ENCODE peak calls at places on chromosomes 13 and 19, in nine cellular contexts. H is ovary, K is cardiac fibroblast, T is BE2C, B is colonic mucosa, E is bronchial epithelial cell, J is neural progenitor cell, D is left ventricle myocardium inferior, U is astrocyte of the spinal cord. X is an unnamed sample.

GRCh38 chr19:18649371-18650047 is 12.7 kb downstream of the KLHL26 start:
- DNase-seq in E (peak), J (peak), H (peak), B (peak), D (peak), T (peak), U (peak), K (peak), X (no peak)

GRCh38 chr13:28583661-28584091 is 75.3 kb upstream of the POMP start:
- DNase-seq in K (no peak), T (no peak), D (no peak), U (no peak), B (no peak), J (no peak), H (no peak), E (no peak), X (no peak)

GRCh38 chr19:45130888-45131615 is 29.7 kb downstream of the NKPD1 start:
- DNase-seq in E (peak), J (peak), K (no peak), D (no peak), H (no peak), B (no peak), U (peak), T (peak), X (no peak)

GRCh38 chr13:97191615-97192014 is 30.5 kb upstream of the MBNL2 start:
- DNase-seq in E (no peak), D (no peak), B (no peak), U (no peak), K (no peak), H (no peak), J (no peak), T (no peak), X (no peak)

GRCh38 chr19:18385675-18386542 is at the start of gene GDF15:
- DNase-seq in J (peak), K (peak), D (peak), T (peak), H (peak), U (peak), E (peak), B (peak), X (no peak)

GRCh38 chr19:19654441-19654840 is 9.0 kb downstream of the ATP13A1 start:
- DNase-seq in D (no peak), B (no peak), T (no peak), E (no peak), H (no peak), U (no peak), J (no peak), K (no peak), X (no peak)

GRCh38 chr19:53951436-53951835 is 11.3 kb upstream of the CACNG8 start:
- DNase-seq in B (no peak), U (no peak), H (no peak), K (no peak), E (no peak), D (no peak), J (no peak), T (no peak), X (no peak)

GRCh38 chr13:45826741-45827140 is 24.8 kb downstream of the SIAH3 start:
- DNase-seq in E (no peak), K (no peak), D (no peak), T (no peak), H (no peak), B (no peak), U (no peak), J (no peak), X (no peak)

GRCh38 chr13:104773775-104774174 is 1707.6 kb upstream of the SLC10A2 start:
- DNase-seq in K (peak), E (peak), J (peak), B (no peak), T (no peak), D (no peak), U (peak), H (no peak), X (no peak)

GRCh38 chr13:21297452-21297851 is 121.0 kb downstream of the MRPL57 start:
- DNase-seq in H (no peak), E (no peak), U (no peak), D (no peak), J (peak), B (no peak), K (no peak), T (no peak), X (no peak)

GRCh38 chr19:55642153-55643002 is 1.1 kb upstream of the ZNF581 start:
- DNase-seq in K (peak), J (peak), U (no peak), E (no peak), D (no peak), T (peak), B (peak), H (peak), X (no peak)

GRCh38 chr19:55640577-55641375 is at the start of gene ZNF580:
- DNase-seq in T (peak), D (peak), K (peak), E (no peak), U (peak), H (peak), B (peak), J (peak), X (peak)

GRCh38 chr19:55641376-55642152 is 762 bp downstream of the ZNF580 start:
- DNase-seq in K (peak), J (peak), D (no peak), B (peak), E (no peak), H (no peak), T (peak), U (no peak), X (no peak)

GRCh38 chr19:55638864-55639359 is 1.9 kb upstream of the ZNF580 start:
- DNase-seq in D (no peak), E (no peak), K (peak), T (peak), J (peak), U (no peak), B (no peak), H (no peak), X (no peak)

DNA sequence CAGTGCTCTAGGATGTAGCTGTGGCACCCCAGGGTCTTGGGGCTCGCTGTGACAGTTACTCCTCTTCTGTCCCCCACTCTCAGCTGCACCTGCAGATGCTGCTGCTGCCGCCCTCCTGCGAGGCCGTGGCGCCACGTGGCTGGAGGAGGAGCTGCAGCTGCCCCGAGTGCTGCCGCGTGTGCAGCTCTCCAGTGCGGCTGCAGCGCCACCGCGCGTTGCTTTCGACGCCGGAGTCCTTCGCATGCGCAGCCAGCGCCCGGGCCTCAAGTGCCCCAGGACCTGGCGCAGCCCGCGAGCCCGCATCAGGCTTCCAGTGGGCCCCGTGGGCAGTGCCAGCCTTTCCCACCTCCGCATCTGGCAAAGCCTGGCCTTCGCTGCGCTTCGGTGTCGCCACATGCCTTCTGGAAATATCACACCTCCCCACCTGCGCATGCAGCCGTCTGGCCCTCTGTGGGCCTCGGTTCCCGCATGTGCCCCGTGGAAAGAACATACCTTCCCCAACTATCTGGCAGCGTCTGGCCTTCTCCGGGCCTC is 692 bp upstream of the ZNF580 start:
- DNase-seq in D (peak), U (peak), J (peak), H (peak), K (peak), B (peak), E (no peak), T (peak), X (no peak)
- TF ChIP-seq CTCF in D (peak), U (peak), J (peak), H (peak), K (peak), B (no peak), E (peak), T (peak), X (peak)

GRCh38 chr13:54449922-54450321 is 1421.3 kb downstream of the OLFM4 start:
- DNase-seq in K (no peak), T (no peak), B (no peak), U (no peak), J (no peak), H (no peak), E (peak), D (no peak), X (no peak)
- TF ChIP-seq CTCF in K (no peak), T (peak), B (no peak), U (no peak), J (peak), H (no peak), E (no peak), D (no peak), X (peak)

DNA sequence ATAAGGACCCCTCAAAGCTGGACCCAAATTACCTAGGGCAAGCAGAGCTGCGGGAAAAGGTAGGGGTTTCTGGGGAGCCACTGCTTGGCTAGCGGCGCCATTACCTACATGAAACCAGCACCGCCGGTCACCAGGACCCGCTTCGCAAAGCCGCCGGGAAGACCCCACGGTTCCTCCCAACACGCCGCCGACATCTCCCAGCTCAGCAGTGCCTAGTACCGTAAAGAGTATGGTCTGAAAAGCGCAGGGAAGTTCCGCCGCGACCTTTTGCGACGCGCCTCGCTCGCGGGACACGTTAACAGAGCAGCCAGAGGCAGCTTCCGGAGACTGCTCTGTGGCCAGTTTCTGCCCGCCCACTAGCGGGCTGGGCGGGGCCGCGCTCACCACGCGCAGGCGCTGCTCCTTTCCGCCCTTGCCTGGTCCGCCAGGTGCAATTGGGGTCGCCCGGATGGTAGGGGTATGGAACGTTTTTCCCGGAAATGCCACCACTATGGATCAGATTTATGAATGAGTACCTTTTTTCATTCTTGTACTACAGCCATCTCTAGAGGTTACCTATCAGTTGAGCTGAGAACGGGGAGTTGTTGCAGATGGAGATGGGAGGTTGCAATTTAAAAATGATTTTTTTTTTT is at the start of gene TGDS:
- DNase-seq in T (peak), D (peak), J (peak), H (peak), E (peak), B (peak), U (peak), K (peak), X (peak)
- TF ChIP-seq CTCF in T (no peak), D (peak), J (no peak), H (no peak), E (peak), B (no peak), U (no peak), K (no peak), X (no peak)

GRCh38 chr19:986083-986482 is 1.9 kb downstream of the WDR18 start:
- DNase-seq in H (no peak), U (no peak), K (no peak), D (no peak), B (no peak), J (no peak), E (no peak), T (no peak), X (no peak)

GRCh38 chr19:982567-983170 is 1.5 kb upstream of the WDR18 start:
- DNase-seq in T (peak), U (peak), J (peak), E (peak), K (peak), D (peak), B (peak), H (peak), X (peak)

GRCh38 chr19:988081-988480 is 3.9 kb downstream of the WDR18 start:
- DNase-seq in H (no peak), E (no peak), D (no peak), B (no peak), U (no peak), T (peak), J (no peak), K (no peak), X (no peak)

GRCh38 chr19:980133-980998 is 3.8 kb upstream of the WDR18 start:
- DNase-seq in H (no peak), D (no peak), J (peak), B (no peak), K (no peak), U (no peak), T (peak), E (no peak), X (no peak)

GRCh38 chr19:984165-984967 is at the start of gene WDR18:
- DNase-seq in T (peak), B (peak), J (peak), D (peak), U (peak), E (peak), H (peak), K (peak), X (peak)
- TF ChIP-seq CTCF in T (no peak), B (no peak), J (peak), D (peak), U (no peak), E (peak), H (peak), K (no peak), X (no peak)

GRCh38 chr13:99614465-99614885 is 113.2 kb downstream of the TM9SF2 start:
- DNase-seq in E (peak), B (no peak), T (peak), J (no peak), U (no peak), H (no peak), D (no peak), K (peak), X (no peak)
- TF ChIP-seq CTCF in E (peak), B (no peak), T (peak), J (peak), U (peak), H (no peak), D (peak), K (peak), X (peak)

GRCh38 chr19:7933411-7933810 is 7.5 kb upstream of the CTXN1 start:
- DNase-seq in H (no peak), K (no peak), J (no peak), E (no peak), D (no peak), T (no peak), B (no peak), U (no peak), X (no peak)
- TF ChIP-seq CTCF in H (no peak), K (peak), J (peak), E (peak), D (peak), T (peak), B (no peak), U (peak), X (peak)

X was measured in D721Med.